ENCODE peak calls at places on chromosomes 7 and 10, in nine cellular contexts. X is BJ; O is HCT116; Y is cardiac muscle cell; V is WERI-Rb-1; T is neural crest cell; P is progenitor cell of endocrine pancreas; H is right lobe of liver; L is CD8-positive, alpha-beta T cell. Q is an unnamed sample.

GRCh38 chr10:110356628-110357245 is 52.0 kb upstream of the SMNDC1 start:
- DNase-seq in X (no peak), O (peak), Y (no peak), V (no peak), T (no peak), P (no peak), H (no peak), L (peak), Q (peak)

GRCh38 chr7:2172311-2173183 is 60.2 kb downstream of the MAD1L1 start:
- DNase-seq in X (peak), O (no peak), Y (no peak), V (no peak), T (no peak), P (no peak), H (no peak), L (no peak), Q (peak)

GRCh38 chr7:157471259-157472125 is 134.7 kb downstream of the DNAJB6 start:
- DNase-seq in X (no peak), O (no peak), Y (no peak), V (no peak), T (no peak), P (no peak), H (peak), L (peak), Q (no peak)

GRCh38 chr7:63113713-63114285 is 884.9 kb upstream of the ZNF722 start:
- DNase-seq in X (no peak), O (no peak), Y (no peak), V (no peak), T (no peak), P (no peak), H (no peak), L (no peak), Q (no peak)

GRCh38 chr7:47147213-47147631 is 434.7 kb downstream of the TNS3 start:
- DNase-seq in X (no peak), O (no peak), Y (no peak), V (no peak), T (no peak), P (no peak), H (peak), L (no peak), Q (no peak)

GRCh38 chr10:69413221-69413865 is 3.4 kb downstream of the TACR2 start:
- DNase-seq in X (no peak), O (peak), Y (peak), V (peak), T (peak), P (no peak), H (no peak), L (no peak), Q (peak)

GRCh38 chr7:52135403-52135802 is 818.8 kb upstream of the COBL start:
- DNase-seq in X (no peak), O (no peak), Y (no peak), V (no peak), T (no peak), P (no peak), H (peak), L (no peak), Q (no peak)

GRCh38 chr7:79615466-79615865 is 162.0 kb upstream of the MAGI2 start:
- DNase-seq in X (no peak), O (no peak), Y (no peak), V (no peak), T (no peak), P (no peak), H (no peak), L (no peak), Q (no peak)

GRCh38 chr7:29886827-29887226 is 80.5 kb downstream of the WIPF3 start:
- DNase-seq in X (no peak), O (no peak), Y (no peak), V (no peak), T (no peak), P (no peak), H (no peak), L (no peak), Q (no peak)

GRCh38 chr10:96334888-96335526 is 23.8 kb downstream of the OPALIN start:
- DNase-seq in X (no peak), O (peak), Y (peak), V (peak), T (peak), P (no peak), H (no peak), L (no peak), Q (no peak)

GRCh38 chr10:102524746-102525145 is 21.0 kb downstream of the SUFU start:
- DNase-seq in X (no peak), O (no peak), Y (no peak), V (no peak), T (no peak), P (no peak), H (peak), L (no peak), Q (no peak)

GRCh38 chr7:120877706-120878105 is 19.8 kb upstream of the TSPAN12 start:
- DNase-seq in X (no peak), O (no peak), Y (no peak), V (no peak), T (no peak), P (no peak), H (no peak), L (no peak), Q (no peak)

GRCh38 chr7:114468844-114469243 is 54.2 kb downstream of the FOXP2 start:
- DNase-seq in X (no peak), O (no peak), Y (no peak), V (no peak), T (no peak), P (no peak), H (no peak), L (no peak), Q (no peak)

GRCh38 chr10:52030051-52030867 is 283.8 kb upstream of the DKK1 start:
- DNase-seq in X (no peak), O (no peak), Y (no peak), V (no peak), T (no peak), P (no peak), H (no peak), L (no peak), Q (no peak)

GRCh38 chr10:124523301-124523871 is 61.8 kb downstream of the LHPP start:
- DNase-seq in X (no peak), O (no peak), Y (no peak), V (no peak), T (no peak), P (no peak), H (no peak), L (no peak), Q (no peak)

GRCh38 chr10:107583974-107584373 is 419.5 kb upstream of the SORCS1 start:
- DNase-seq in X (no peak), O (no peak), Y (no peak), V (no peak), T (no peak), P (no peak), H (no peak), L (no peak), Q (no peak)

GRCh38 chr10:92124020-92124419 is 166.9 kb downstream of the CPEB3 start:
- DNase-seq in X (no peak), O (no peak), Y (no peak), V (no peak), T (no peak), P (no peak), H (no peak), L (no peak), Q (no peak)

GRCh38 chr10:86553213-86553612 is 31.6 kb upstream of the WAPL start:
- DNase-seq in X (no peak), O (no peak), Y (no peak), V (no peak), T (no peak), P (no peak), H (no peak), L (no peak), Q (no peak)

GRCh38 chr7:28358423-28358868 is 53.9 kb upstream of the CREB5 start:
- DNase-seq in X (peak), O (peak), Y (no peak), V (no peak), T (no peak), P (no peak), H (no peak), L (no peak), Q (peak)

GRCh38 chr10:98340946-98341345 is 73.0 kb upstream of the LOXL4 start:
- DNase-seq in X (no peak), O (no peak), Y (peak), V (no peak), T (no peak), P (no peak), H (no peak), L (no peak), Q (no peak)

GRCh38 chr7:124856299-124856888 is 73.2 kb downstream of the POT1 start:
- DNase-seq in X (peak), O (peak), Y (peak), V (no peak), T (no peak), P (no peak), H (no peak), L (no peak), Q (peak)

GRCh38 chr10:19498348-19499290 is 317.6 kb upstream of the PLXDC2 start:
- DNase-seq in X (no peak), O (no peak), Y (no peak), V (no peak), T (no peak), P (no peak), H (no peak), L (no peak), Q (no peak)

GRCh38 chr10:4194231-4194630 is 409.2 kb upstream of the KLF6 start:
- DNase-seq in X (no peak), O (no peak), Y (no peak), V (no peak), T (no peak), P (no peak), H (no peak), L (no peak), Q (no peak)

GRCh38 chr10:100830728-100831110 is 82.0 kb upstream of the SLF2 start:
- DNase-seq in X (no peak), O (no peak), Y (no peak), V (no peak), T (no peak), P (no peak), H (no peak), L (no peak), Q (no peak)

GRCh38 chr10:63470928-63471327 is 5.2 kb upstream of the JMJD1C start:
- DNase-seq in X (no peak), O (no peak), Y (no peak), V (no peak), T (no peak), P (no peak), H (no peak), L (no peak), Q (no peak)

GRCh38 chr7:21318190-21318915 is 109.5 kb upstream of the SP4 start:
- DNase-seq in X (no peak), O (no peak), Y (no peak), V (no peak), T (no peak), P (no peak), H (no peak), L (no peak), Q (no peak)

GRCh38 chr10:52464725-52465124 is 150.6 kb downstream of the DKK1 start:
- DNase-seq in X (no peak), O (no peak), Y (no peak), V (no peak), T (no peak), P (no peak), H (no peak), L (no peak), Q (no peak)

GRCh38 chr10:132141526-132142395 is 45.0 kb upstream of the DPYSL4 start:
- DNase-seq in X (no peak), O (no peak), Y (no peak), V (no peak), T (no peak), P (no peak), H (no peak), L (no peak), Q (no peak)

GRCh38 chr7:118080947-118081346 is 103.0 kb upstream of the LSM8 start:
- DNase-seq in X (peak), O (peak), Y (no peak), V (no peak), T (no peak), P (no peak), H (no peak), L (no peak), Q (no peak)

GRCh38 chr10:1411956-1412355 is 325.4 kb downstream of the ADARB2 start:
- DNase-seq in X (no peak), O (no peak), Y (no peak), V (no peak), T (no peak), P (no peak), H (peak), L (peak), Q (no peak)

GRCh38 chr7:73681031-73681430 is 2.2 kb downstream of the DNAJC30 start:
- DNase-seq in X (no peak), O (no peak), Y (no peak), V (no peak), T (no peak), P (no peak), H (no peak), L (no peak), Q (no peak)

GRCh38 chr10:60434418-60435046 is 44.9 kb upstream of the ANK3 start:
- DNase-seq in X (no peak), O (peak), Y (peak), V (peak), T (peak), P (no peak), H (no peak), L (no peak), Q (no peak)

GRCh38 chr10:104197364-104197763 is 34.8 kb downstream of the CFAP43 start:
- DNase-seq in X (no peak), O (peak), Y (no peak), V (no peak), T (no peak), P (no peak), H (no peak), L (no peak), Q (no peak)

GRCh38 chr7:122143376-122143750 is 686 bp downstream of the AASS start:
- DNase-seq in X (no peak), O (no peak), Y (peak), V (no peak), T (peak), P (peak), H (peak), L (peak), Q (no peak)

GRCh38 chr10:66457629-66458028 is 468.2 kb upstream of the LRRTM3 start:
- DNase-seq in X (no peak), O (no peak), Y (no peak), V (no peak), T (no peak), P (no peak), H (no peak), L (no peak), Q (no peak)

GRCh38 chr10:66455304-66455703 is 470.5 kb upstream of the LRRTM3 start:
- DNase-seq in X (no peak), O (peak), Y (no peak), V (no peak), T (no peak), P (no peak), H (no peak), L (no peak), Q (no peak)
- TF ChIP-seq CTCF in X (no peak), O (peak), Y (no peak), V (peak), T (no peak), P (no peak), H (peak), L (no peak), Q (no peak)

DNA sequence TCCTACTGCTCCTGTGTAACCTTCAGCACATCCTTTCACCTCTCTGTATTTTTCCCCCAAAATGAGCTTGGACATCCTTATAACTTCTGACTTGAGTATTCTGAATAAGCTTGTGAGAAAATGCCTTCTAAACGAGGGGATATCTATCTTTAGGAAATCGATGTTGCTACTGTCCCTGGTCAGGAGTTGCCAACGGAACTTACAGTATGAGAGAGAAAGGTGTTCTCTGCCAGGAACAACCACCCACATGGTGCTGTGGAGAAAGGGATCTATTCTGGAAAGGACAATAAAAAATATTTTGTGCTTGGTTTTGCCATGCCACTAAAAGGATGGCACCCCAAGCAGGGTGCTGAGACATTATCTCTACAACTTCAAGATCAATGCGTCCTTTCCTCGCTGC is 186.6 kb upstream of the AOAH start:
- DNase-seq in X (no peak), O (no peak), Y (no peak), V (no peak), T (no peak), P (no peak), H (no peak), L (no peak), Q (no peak)
- TF ChIP-seq CTCF in X (no peak), O (no peak), Y (no peak), V (no peak), T (no peak), P (no peak), H (no peak), L (no peak), Q (no peak)

DNA sequence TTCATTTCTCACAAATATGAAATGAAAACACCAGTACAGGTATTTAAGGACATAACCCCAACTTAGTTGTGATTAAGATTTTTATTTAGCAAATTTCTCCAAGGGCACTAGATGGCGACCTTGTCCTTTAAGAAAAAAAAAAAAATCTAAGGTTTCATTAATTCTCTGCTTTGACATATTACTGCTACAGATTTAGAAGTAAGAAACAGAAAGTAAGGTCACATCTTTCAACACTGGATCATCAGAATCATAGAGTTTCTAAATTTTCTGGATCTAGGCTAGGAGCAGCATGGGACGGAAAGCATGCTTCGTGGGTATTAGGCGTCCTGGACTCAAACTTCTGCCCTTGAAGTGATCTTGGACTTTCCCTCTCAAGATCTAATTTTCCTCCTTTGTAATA is 85.5 kb upstream of the PRKG1 start:
- DNase-seq in X (no peak), O (no peak), Y (no peak), V (no peak), T (no peak), P (no peak), H (no peak), L (no peak), Q (no peak)
- TF ChIP-seq CTCF in X (peak), O (peak), Y (peak), V (no peak), T (peak), P (peak), H (peak), L (no peak), Q (peak)

GRCh38 chr10:31927597-31928530 is 767 bp downstream of the ARHGAP12 start:
- DNase-seq in X (no peak), O (no peak), Y (peak), V (peak), T (peak), P (peak), H (peak), L (peak), Q (no peak)
- TF ChIP-seq CTCF in X (peak), O (peak), Y (peak), V (peak), T (peak), P (peak), H (peak), L (no peak), Q (peak)

GRCh38 chr7:54331311-54331710 is 210.9 kb upstream of the VSTM2A start:
- DNase-seq in X (no peak), O (no peak), Y (no peak), V (no peak), T (no peak), P (no peak), H (no peak), L (no peak), Q (no peak)

GRCh38 chr7:54333952-54334351 is 208.2 kb upstream of the VSTM2A start:
- DNase-seq in X (no peak), O (no peak), Y (no peak), V (no peak), T (no peak), P (no peak), H (no peak), L (no peak), Q (no peak)

DNA sequence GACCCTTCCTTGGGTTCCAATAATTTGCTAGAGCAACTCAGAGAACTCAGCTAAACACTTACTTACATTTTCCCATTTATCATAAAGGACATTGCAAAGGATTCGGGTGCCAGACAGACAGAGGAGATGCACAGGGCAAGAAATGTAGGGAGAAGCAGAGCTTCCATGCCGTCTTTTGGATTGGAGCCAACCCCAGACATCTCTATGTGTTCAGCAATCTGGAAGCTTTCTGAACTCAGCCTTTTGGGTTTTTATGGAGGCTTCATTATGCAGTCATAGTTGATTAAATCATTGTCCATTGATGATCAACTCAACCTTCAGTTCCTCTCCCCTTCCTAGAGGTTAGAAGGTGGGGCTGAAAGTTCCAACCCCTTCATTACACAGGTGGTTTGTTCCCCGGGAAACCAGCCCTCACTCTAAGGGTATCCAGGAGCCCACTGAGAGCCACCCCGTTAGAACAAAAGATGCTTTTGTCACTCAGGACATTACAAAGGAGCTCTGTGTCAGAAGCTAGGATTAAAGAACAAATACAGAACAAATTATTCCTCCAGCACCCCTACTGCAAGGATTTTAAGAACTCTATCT is 211.9 kb upstream of the VSTM2A start:
- DNase-seq in X (no peak), O (no peak), Y (no peak), V (no peak), T (no peak), P (no peak), H (no peak), L (no peak), Q (no peak)
- TF ChIP-seq CTCF in X (no peak), O (no peak), Y (no peak), V (no peak), T (no peak), P (no peak), H (no peak), L (no peak), Q (no peak)

GRCh38 chr7:108660465-108660864 is 90.8 kb downstream of the DNAJB9 start:
- DNase-seq in X (no peak), O (peak), Y (no peak), V (no peak), T (no peak), P (no peak), H (no peak), L (no peak), Q (no peak)
- TF ChIP-seq CTCF in X (peak), O (peak), Y (peak), V (peak), T (peak), P (peak), H (peak), L (no peak), Q (no peak)

GRCh38 chr7:116582164-116582732 is 57.4 kb downstream of the CAV1 start:
- DNase-seq in X (no peak), O (no peak), Y (no peak), V (no peak), T (no peak), P (no peak), H (no peak), L (no peak), Q (no peak)

GRCh38 chr7:116584721-116585120 is 59.9 kb downstream of the CAV1 start:
- DNase-seq in X (no peak), O (no peak), Y (no peak), V (no peak), T (no peak), P (no peak), H (no peak), L (no peak), Q (no peak)

GRCh38 chr7:116585392-116585791 is 60.6 kb downstream of the CAV1 start:
- DNase-seq in X (no peak), O (no peak), Y (no peak), V (no peak), T (no peak), P (no peak), H (no peak), L (no peak), Q (no peak)

GRCh38 chr7:116582806-116583444 is 58.1 kb downstream of the CAV1 start:
- DNase-seq in X (peak), O (no peak), Y (no peak), V (no peak), T (no peak), P (no peak), H (no peak), L (no peak), Q (peak)

DNA sequence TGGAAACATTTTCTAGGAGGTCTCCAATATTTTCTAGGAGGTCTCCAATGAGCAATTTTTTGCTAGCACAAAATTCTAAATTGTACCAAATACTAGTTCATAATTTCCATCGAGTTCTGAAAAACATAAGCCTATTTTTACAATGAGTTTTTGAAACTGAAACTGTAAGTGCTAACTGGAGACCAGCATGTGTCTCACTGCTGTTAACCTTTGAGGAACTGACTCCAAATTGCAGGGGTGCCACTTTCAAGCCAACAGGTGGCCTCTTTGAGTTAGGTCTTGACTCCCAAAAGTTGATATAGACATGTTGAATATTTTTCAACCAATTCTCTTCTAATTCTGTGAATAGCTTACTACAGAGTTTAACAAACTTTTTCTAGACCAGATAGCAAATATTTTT is 58.8 kb downstream of the CAV1 start:
- DNase-seq in X (no peak), O (no peak), Y (no peak), V (no peak), T (no peak), P (no peak), H (no peak), L (no peak), Q (no peak)
- TF ChIP-seq CTCF in X (no peak), O (no peak), Y (no peak), V (no peak), T (no peak), P (no peak), H (no peak), L (no peak), Q (no peak)

GRCh38 chr7:91491868-91492267 is 227.6 kb downstream of the FZD1 start:
- DNase-seq in X (no peak), O (no peak), Y (no peak), V (no peak), T (no peak), P (no peak), H (no peak), L (no peak), Q (no peak)
- TF ChIP-seq CTCF in X (no peak), O (no peak), Y (no peak), V (no peak), T (no peak), P (no peak), H (no peak), L (no peak), Q (no peak)

Q was measured in AG09319.